ENCODE peak calls at places on chromosome X, in six cellular contexts. X is psoas muscle, C is epithelial cell of proximal tubule, Z is HepG2, Q is endodermal cell, A is K562. V is an unnamed sample.

GRCh38 chrX:54807524-54808108 is at the start of gene MAGED2:
- DNase-seq in A (peak; percentile 25), Z (no peak), X (peak; percentile 37), C (no peak), Q (peak; percentile 57), V (no peak)

GRCh38 chrX:118655561-118656246 is 71.7 kb upstream of the IL13RA1 start:
- DNase-seq in Q (no peak), C (peak; percentile 19), X (no peak), Z (peak; percentile 2), A (no peak), V (no peak)

GRCh38 chrX:112043997-112044396 is 38.6 kb downstream of the TRPC5 start:
- DNase-seq in Z (no peak), C (peak; percentile 2), Q (no peak), X (no peak), A (no peak), V (peak; percentile 6)

GRCh38 chrX:57241967-57242366 is 44.5 kb upstream of the FAAH2 start:
- DNase-seq in Q (no peak), A (no peak), C (no peak), Z (no peak), X (no peak), V (no peak)

GRCh38 chrX:67749536-67749935 is 205.7 kb downstream of the AR start:
- DNase-seq in Q (no peak), X (no peak), A (no peak), C (no peak), Z (no peak), V (no peak)

GRCh38 chrX:39877919-39878318 is 219.8 kb downstream of the BCOR start:
- DNase-seq in Z (no peak), A (no peak), Q (peak; percentile 65), C (no peak), X (no peak), V (no peak)

GRCh38 chrX:129655547-129656248 is 942 bp upstream of the APLN start:
- DNase-seq in A (no peak), Z (no peak), Q (peak; percentile 76), C (no peak), X (no peak), V (no peak)

GRCh38 chrX:48999030-48999429 is 3.0 kb downstream of the GRIPAP1 start:
- DNase-seq in Q (no peak), Z (no peak), A (no peak), X (no peak), C (no peak), V (no peak)

GRCh38 chrX:23048806-23049573 is 49.2 kb downstream of the DDX53 start:
- DNase-seq in A (no peak), Z (no peak), X (no peak), Q (no peak), C (no peak), V (no peak)

DNA sequence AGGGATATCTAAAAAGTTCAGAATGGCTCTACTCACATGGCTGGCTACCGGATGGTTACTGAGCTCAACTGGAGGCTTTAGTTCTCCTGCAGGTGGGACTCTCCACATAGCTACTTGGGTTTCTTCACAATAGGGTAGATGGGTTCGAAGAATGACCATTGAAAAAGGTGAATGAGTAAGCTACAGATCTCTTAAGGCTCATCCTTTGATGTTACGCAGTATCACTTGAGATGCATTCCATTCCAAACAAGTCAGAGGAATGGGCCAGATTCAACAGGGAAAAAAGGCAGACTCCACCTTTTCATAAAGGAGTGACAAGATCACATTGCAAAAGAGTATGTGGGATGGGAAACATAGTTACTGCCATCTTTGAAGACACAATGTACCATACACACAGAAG is 52.6 kb downstream of the DDX53 start:
- DNase-seq in X (no peak), Q (no peak), Z (no peak), C (no peak), A (no peak), V (no peak)
- H3K4me3 ChIP-seq in X (no peak overlapping the region), Q (no peak overlapping the region), Z (no peak overlapping the region), C (no peak overlapping the region), A (no peak overlapping the region), V (no peak overlapping the region)

GRCh38 chrX:10401239-10401638 is 219.1 kb downstream of the MID1 start:
- DNase-seq in X (no peak), A (no peak), Q (no peak), C (no peak), Z (no peak), V (no peak)
- TF ChIP-seq CTCF in X (no peak), A (peak; percentile 14), Q (no peak), C (no peak), Z (no peak), V (no peak)

GRCh38 chrX:153727108-153727931 is 2.7 kb downstream of the ABCD1 start:
- DNase-seq in X (peak; percentile 67), Q (peak; percentile 56), Z (peak; percentile 43), C (no peak), A (no peak), V (peak; percentile 81)
- H3K4me3 ChIP-seq in X (peak overlapping the region; percentile 64), Q (no peak overlapping the region), Z (peak overlapping the region; percentile 79), C (peak overlapping the region; percentile 7), A (peak overlapping the region; percentile 12), V (peak overlapping the region; percentile 62)

GRCh38 chrX:74537011-74537390 is 77.4 kb downstream of the RLIM start:
- DNase-seq in A (no peak), X (no peak), Z (no peak), Q (peak; percentile 68), C (no peak), V (no peak)

GRCh38 chrX:74536142-74537010 is 78.0 kb downstream of the RLIM start:
- DNase-seq in Q (peak; percentile 82), A (peak; percentile 22), Z (no peak), C (no peak), X (peak; percentile 87), V (no peak)

GRCh38 chrX:74534569-74535038 is 79.8 kb downstream of the RLIM start:
- DNase-seq in A (no peak), Q (no peak), Z (no peak), X (no peak), C (no peak), V (no peak)

GRCh38 chrX:74535633-74536141 is 78.7 kb downstream of the RLIM start:
- DNase-seq in A (peak; percentile 12), Q (peak; percentile 75), X (peak; percentile 77), Z (peak; percentile 1), C (no peak), V (no peak)

DNA sequence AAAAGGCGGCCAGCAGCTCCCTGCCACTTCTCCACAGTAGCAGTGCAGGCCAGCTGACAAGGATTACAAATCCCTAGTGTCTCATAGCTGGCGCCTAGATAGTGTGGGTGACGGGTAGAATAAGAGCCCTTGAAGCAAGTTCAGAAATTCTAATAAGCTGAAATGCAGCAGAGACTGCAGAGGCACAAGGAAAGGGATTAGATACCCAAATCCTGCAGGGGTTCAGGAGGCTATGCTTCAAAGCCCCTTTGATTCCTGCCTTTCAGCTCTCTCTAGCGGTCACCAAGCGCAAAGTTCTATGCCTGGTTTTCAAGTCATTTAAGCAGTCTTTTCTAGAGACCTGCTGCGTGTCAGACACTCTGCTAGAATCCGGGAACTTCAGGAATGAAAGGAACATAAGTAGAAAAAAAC is 79.2 kb downstream of the RLIM start:
- DNase-seq in X (no peak), Q (peak; percentile 65), C (no peak), Z (peak; percentile 16), A (peak; percentile 17), V (no peak)
- TF ChIP-seq CTCF in X (peak; percentile 32), Q (peak; percentile 60), C (peak; percentile 49), Z (peak; percentile 43), A (peak; percentile 13), V (no peak)

GRCh38 chrX:19566359-19567141 is 51.2 kb upstream of the MAP3K15 start:
- DNase-seq in Z (peak; percentile 65), C (no peak), X (no peak), Q (no peak), A (no peak), V (no peak)
- H3K4me3 ChIP-seq in Z (peak overlapping the region; percentile 33), C (no peak overlapping the region), X (no peak overlapping the region), Q (no peak overlapping the region), A (no peak overlapping the region), V (no peak overlapping the region)

GRCh38 chrX:142804085-142804484 is 221.6 kb upstream of the SPANXN4 start:
- DNase-seq in X (no peak), C (no peak), Q (peak; percentile 85), A (no peak), Z (no peak), V (no peak)
- TF ChIP-seq CTCF in X (no peak), C (peak; percentile 3), Q (peak; percentile 71), A (no peak), Z (no peak), V (peak; percentile 15)

DNA sequence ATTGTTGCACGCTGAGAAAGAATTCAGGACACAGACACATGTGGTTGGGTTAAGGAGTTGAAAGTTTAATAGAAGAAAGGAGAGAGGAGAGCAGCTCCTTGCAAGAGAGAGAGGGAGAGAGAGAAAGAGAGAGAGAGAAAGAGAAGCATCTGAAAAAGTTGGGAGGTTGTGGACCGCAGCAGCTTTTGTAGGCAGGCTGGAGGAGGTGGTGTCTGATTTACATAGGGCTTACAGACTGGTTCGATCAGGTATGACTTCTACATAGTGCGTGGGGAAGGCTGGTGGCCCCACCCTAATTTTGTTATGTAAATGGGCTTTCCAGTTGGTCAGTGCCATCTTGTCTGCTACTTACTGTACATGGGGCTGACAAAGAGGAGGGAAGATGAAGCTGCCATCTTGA is 27.5 kb upstream of the GYG2 start:
- DNase-seq in Z (no peak), Q (peak; percentile 61), C (no peak), A (no peak), X (no peak), V (no peak)
- H3K4me3 ChIP-seq in Z (no peak overlapping the region), Q (no peak overlapping the region), C (no peak overlapping the region), A (no peak overlapping the region), X (no peak overlapping the region), V (no peak overlapping the region)

DNA sequence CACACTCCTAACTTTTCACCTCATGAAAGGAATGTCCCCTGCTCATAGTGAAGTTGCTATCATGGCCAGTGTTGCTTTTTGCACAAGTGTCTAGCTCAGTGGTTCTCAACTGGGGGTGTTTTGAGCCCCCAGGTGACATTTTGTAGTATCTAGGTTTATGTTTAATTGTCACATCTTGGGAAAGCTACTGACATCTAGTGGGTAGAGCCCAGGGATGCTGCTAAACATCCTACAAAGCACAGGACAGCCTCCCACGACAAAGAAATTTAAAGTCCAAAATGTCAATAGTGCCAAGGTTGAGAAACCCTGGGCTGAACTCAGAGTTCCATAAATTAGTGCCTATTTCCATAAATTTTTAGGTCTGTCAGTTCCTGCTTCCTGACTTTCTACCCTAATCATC is 70.7 kb upstream of the HCCS start:
- DNase-seq in A (no peak), Z (no peak), C (no peak), X (no peak), Q (no peak), V (no peak)
- TF ChIP-seq CTCF in A (no peak), Z (peak; percentile 32), C (peak; percentile 39), X (no peak), Q (peak; percentile 31), V (peak; percentile 24)

V was measured in LNCaP clone FGC.